ENCODE peak calls at places on chromosomes 7 and 10, in ten cellular contexts. One of them, this sample, is unnamed.

GRCh38 chr7:102018876-102019275 is 201.4 kb downstream of the CUX1 start:
- DNase-seq in GM23338: no peak
- DNase-seq in left ventricle myocardium inferior: no peak
- DNase-seq in Panc1: no peak
- DNase-seq in IMR-90: no peak
- DNase-seq in fibroblast of lung: no peak
- DNase-seq in pancreas: no peak
- DNase-seq in HCT116: no peak
- DNase-seq in psoas muscle: no peak
- DNase-seq in esophagus squamous epithelium: no peak
- DNase-seq in this sample: no peak

GRCh38 chr10:77114181-77114821 is 523.3 kb downstream of the KCNMA1 start:
- DNase-seq in Panc1: no peak
- DNase-seq in GM23338: peak; percentile 87
- DNase-seq in psoas muscle: no peak
- DNase-seq in esophagus squamous epithelium: no peak
- DNase-seq in fibroblast of lung: no peak
- DNase-seq in HCT116: no peak
- DNase-seq in left ventricle myocardium inferior: no peak
- DNase-seq in pancreas: no peak
- DNase-seq in IMR-90: no peak
- DNase-seq in this sample: no peak

GRCh38 chr7:16730937-16731336 is 22.6 kb upstream of the TSPAN13 start:
- DNase-seq in IMR-90: no peak
- DNase-seq in esophagus squamous epithelium: no peak
- DNase-seq in GM23338: no peak
- DNase-seq in left ventricle myocardium inferior: no peak
- DNase-seq in HCT116: no peak
- DNase-seq in fibroblast of lung: no peak
- DNase-seq in pancreas: no peak
- DNase-seq in psoas muscle: no peak
- DNase-seq in Panc1: no peak
- DNase-seq in this sample: no peak

GRCh38 chr7:114212753-114213439 is 201.7 kb upstream of the FOXP2 start:
- DNase-seq in left ventricle myocardium inferior: no peak
- DNase-seq in IMR-90: no peak
- DNase-seq in Panc1: no peak
- DNase-seq in psoas muscle: no peak
- DNase-seq in pancreas: no peak
- DNase-seq in esophagus squamous epithelium: no peak
- DNase-seq in GM23338: no peak
- DNase-seq in fibroblast of lung: peak; percentile 11
- DNase-seq in HCT116: no peak
- DNase-seq in this sample: no peak

GRCh38 chr10:102611514-102612095 is 32.7 kb upstream of the TRIM8 start:
- DNase-seq in Panc1: no peak
- DNase-seq in esophagus squamous epithelium: no peak
- DNase-seq in HCT116: no peak
- DNase-seq in left ventricle myocardium inferior: no peak
- DNase-seq in pancreas: no peak
- DNase-seq in fibroblast of lung: no peak
- DNase-seq in GM23338: no peak
- DNase-seq in IMR-90: peak; percentile 74
- DNase-seq in psoas muscle: no peak
- DNase-seq in this sample: no peak

GRCh38 chr10:30502266-30503058 is 68.5 kb downstream of the MAP3K8 start:
- DNase-seq in esophagus squamous epithelium: no peak
- DNase-seq in pancreas: no peak
- DNase-seq in IMR-90: peak; percentile 15
- DNase-seq in psoas muscle: no peak
- DNase-seq in Panc1: no peak
- DNase-seq in GM23338: no peak
- DNase-seq in left ventricle myocardium inferior: no peak
- DNase-seq in fibroblast of lung: peak; percentile 47
- DNase-seq in HCT116: no peak
- DNase-seq in this sample: no peak

GRCh38 chr7:157384301-157384700 is 47.5 kb downstream of the DNAJB6 start:
- DNase-seq in IMR-90: peak; percentile 28
- DNase-seq in psoas muscle: no peak
- DNase-seq in pancreas: no peak
- DNase-seq in GM23338: no peak
- DNase-seq in HCT116: no peak
- DNase-seq in Panc1: no peak
- DNase-seq in fibroblast of lung: peak; percentile 59
- DNase-seq in esophagus squamous epithelium: no peak
- DNase-seq in left ventricle myocardium inferior: no peak
- DNase-seq in this sample: no peak

GRCh38 chr7:51307811-51308737 is 8.5 kb downstream of the COBL start:
- DNase-seq in GM23338: no peak
- DNase-seq in Panc1: no peak
- DNase-seq in IMR-90: no peak
- DNase-seq in pancreas: no peak
- DNase-seq in esophagus squamous epithelium: no peak
- DNase-seq in psoas muscle: no peak
- DNase-seq in HCT116: no peak
- DNase-seq in fibroblast of lung: no peak
- DNase-seq in left ventricle myocardium inferior: no peak
- DNase-seq in this sample: no peak

GRCh38 chr10:35059486-35059885 is 30.7 kb downstream of the CUL2 start:
- DNase-seq in left ventricle myocardium inferior: no peak
- DNase-seq in GM23338: no peak
- DNase-seq in fibroblast of lung: no peak
- DNase-seq in HCT116: no peak
- DNase-seq in psoas muscle: no peak
- DNase-seq in Panc1: no peak
- DNase-seq in pancreas: no peak
- DNase-seq in esophagus squamous epithelium: no peak
- DNase-seq in IMR-90: peak; percentile 53
- DNase-seq in this sample: no peak

GRCh38 chr10:35056686-35057085 is 33.5 kb downstream of the CUL2 start:
- DNase-seq in HCT116: no peak
- DNase-seq in esophagus squamous epithelium: no peak
- DNase-seq in fibroblast of lung: no peak
- DNase-seq in GM23338: no peak
- DNase-seq in pancreas: no peak
- DNase-seq in Panc1: no peak
- DNase-seq in IMR-90: no peak
- DNase-seq in left ventricle myocardium inferior: no peak
- DNase-seq in psoas muscle: no peak
- DNase-seq in this sample: no peak

GRCh38 chr10:35056133-35056532 is 34.0 kb downstream of the CUL2 start:
- DNase-seq in IMR-90: no peak
- DNase-seq in GM23338: no peak
- DNase-seq in esophagus squamous epithelium: no peak
- DNase-seq in fibroblast of lung: no peak
- DNase-seq in pancreas: no peak
- DNase-seq in Panc1: no peak
- DNase-seq in HCT116: no peak
- DNase-seq in psoas muscle: no peak
- DNase-seq in left ventricle myocardium inferior: no peak
- DNase-seq in this sample: no peak

GRCh38 chr10:35058134-35058533 is 32.0 kb downstream of the CUL2 start:
- DNase-seq in left ventricle myocardium inferior: no peak
- DNase-seq in psoas muscle: no peak
- DNase-seq in HCT116: no peak
- DNase-seq in GM23338: peak; percentile 20
- DNase-seq in fibroblast of lung: peak; percentile 83
- DNase-seq in IMR-90: peak; percentile 94
- DNase-seq in Panc1: no peak
- DNase-seq in esophagus squamous epithelium: no peak
- DNase-seq in pancreas: no peak
- DNase-seq in this sample: no peak

GRCh38 chr10:35058686-35059085 is 31.5 kb downstream of the CUL2 start:
- DNase-seq in pancreas: no peak
- DNase-seq in esophagus squamous epithelium: no peak
- DNase-seq in GM23338: no peak
- DNase-seq in psoas muscle: no peak
- DNase-seq in HCT116: no peak
- DNase-seq in Panc1: no peak
- DNase-seq in IMR-90: no peak
- DNase-seq in fibroblast of lung: no peak
- DNase-seq in left ventricle myocardium inferior: no peak
- DNase-seq in this sample: no peak
- H3K27ac ChIP-seq in pancreas: no peak overlapping the region
- H3K27ac ChIP-seq in esophagus squamous epithelium: no peak overlapping the region
- H3K27ac ChIP-seq in GM23338: peak overlapping the region; percentile 64
- H3K27ac ChIP-seq in psoas muscle: no peak overlapping the region
- H3K27ac ChIP-seq in HCT116: no peak overlapping the region
- H3K27ac ChIP-seq in Panc1: no peak overlapping the region
- H3K27ac ChIP-seq in IMR-90: peak overlapping the region; percentile 52
- H3K27ac ChIP-seq in fibroblast of lung: peak overlapping the region; percentile 4
- H3K27ac ChIP-seq in left ventricle myocardium inferior: no peak overlapping the region
- H3K27ac ChIP-seq in this sample: no peak overlapping the region

DNA sequence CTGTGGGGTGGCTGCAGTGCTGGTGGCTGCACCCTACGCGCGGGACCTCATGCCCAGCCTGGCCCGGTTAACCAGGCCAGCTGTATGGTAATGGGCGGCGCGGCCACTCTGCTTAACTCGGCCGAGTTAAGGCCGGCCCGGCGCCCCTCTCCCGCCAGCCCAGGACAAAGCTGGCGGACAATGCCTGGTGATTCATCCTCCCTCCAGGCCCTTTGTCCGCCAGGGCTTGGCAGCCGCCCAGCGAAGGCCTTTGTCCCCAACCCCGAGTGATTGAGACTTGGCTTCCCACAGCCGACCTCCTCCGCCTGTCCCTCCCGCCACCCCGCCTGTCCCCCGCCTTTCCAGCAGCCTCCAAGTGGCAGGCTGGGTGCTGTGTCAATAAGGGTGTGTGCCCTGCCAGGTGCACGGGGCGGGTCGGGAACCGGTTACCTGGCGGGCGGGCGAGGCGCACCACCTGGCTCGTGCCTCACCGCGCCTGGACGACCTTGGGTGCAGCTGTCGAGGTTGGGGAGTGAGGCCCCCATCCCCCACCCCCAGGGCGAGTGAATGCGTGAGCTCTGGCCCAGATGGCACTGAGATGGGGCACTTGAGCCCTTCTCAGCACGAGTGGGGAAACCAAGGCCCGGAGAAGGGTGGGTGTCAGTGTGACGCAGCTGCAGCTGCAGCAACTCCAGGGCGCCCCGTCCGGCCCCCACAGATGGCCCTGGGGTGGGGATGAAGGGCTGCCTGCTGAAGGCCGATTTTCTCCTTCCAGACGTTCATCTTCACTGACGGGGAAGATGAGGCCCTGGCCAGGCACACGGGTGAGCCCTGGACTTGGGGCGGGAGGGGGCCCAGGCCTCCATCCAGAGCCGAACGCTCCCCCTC is 4.6 kb downstream of the LFNG start:
- DNase-seq in pancreas: peak; percentile 99
- DNase-seq in Panc1: no peak
- DNase-seq in psoas muscle: peak; percentile 84
- DNase-seq in IMR-90: peak; percentile 41
- DNase-seq in GM23338: peak; percentile 74
- DNase-seq in esophagus squamous epithelium: no peak
- DNase-seq in HCT116: peak; percentile 84
- DNase-seq in fibroblast of lung: no peak
- DNase-seq in left ventricle myocardium inferior: peak; percentile 84
- DNase-seq in this sample: no peak
- TF ChIP-seq CTCF in pancreas: no peak
- TF ChIP-seq CTCF in Panc1: no peak
- TF ChIP-seq CTCF in psoas muscle: no peak
- TF ChIP-seq CTCF in IMR-90: no peak
- TF ChIP-seq CTCF in GM23338: no peak
- TF ChIP-seq CTCF in esophagus squamous epithelium: no peak
- TF ChIP-seq CTCF in HCT116: no peak
- TF ChIP-seq CTCF in fibroblast of lung: no peak
- TF ChIP-seq CTCF in left ventricle myocardium inferior: no peak
- TF ChIP-seq CTCF in this sample: no peak

GRCh38 chr10:117540640-117541404 is 1.7 kb upstream of the EMX2 start:
- DNase-seq in left ventricle myocardium inferior: no peak
- DNase-seq in IMR-90: no peak
- DNase-seq in Panc1: no peak
- DNase-seq in HCT116: no peak
- DNase-seq in pancreas: no peak
- DNase-seq in fibroblast of lung: no peak
- DNase-seq in esophagus squamous epithelium: no peak
- DNase-seq in GM23338: no peak
- DNase-seq in psoas muscle: no peak
- DNase-seq in this sample: no peak

GRCh38 chr10:117541909-117542705 is 439 bp upstream of the EMX2 start:
- DNase-seq in HCT116: no peak
- DNase-seq in fibroblast of lung: peak; percentile 18
- DNase-seq in psoas muscle: peak; percentile 61
- DNase-seq in esophagus squamous epithelium: no peak
- DNase-seq in pancreas: no peak
- DNase-seq in Panc1: no peak
- DNase-seq in left ventricle myocardium inferior: no peak
- DNase-seq in IMR-90: peak; percentile 2
- DNase-seq in GM23338: peak; percentile 95
- DNase-seq in this sample: no peak

GRCh38 chr10:117542706-117543244 is at the start of gene EMX2:
- DNase-seq in pancreas: no peak
- DNase-seq in GM23338: peak; percentile 61
- DNase-seq in Panc1: no peak
- DNase-seq in esophagus squamous epithelium: no peak
- DNase-seq in HCT116: no peak
- DNase-seq in psoas muscle: no peak
- DNase-seq in IMR-90: no peak
- DNase-seq in left ventricle myocardium inferior: no peak
- DNase-seq in fibroblast of lung: no peak
- DNase-seq in this sample: no peak

GRCh38 chr10:117539903-117540639 is 2.5 kb upstream of the EMX2 start:
- DNase-seq in Panc1: no peak
- DNase-seq in fibroblast of lung: no peak
- DNase-seq in psoas muscle: no peak
- DNase-seq in left ventricle myocardium inferior: no peak
- DNase-seq in pancreas: no peak
- DNase-seq in GM23338: no peak
- DNase-seq in HCT116: no peak
- DNase-seq in esophagus squamous epithelium: no peak
- DNase-seq in IMR-90: no peak
- DNase-seq in this sample: no peak

GRCh38 chr10:117541405-117541908 is 1.1 kb upstream of the EMX2 start:
- DNase-seq in psoas muscle: peak; percentile 56
- DNase-seq in HCT116: no peak
- DNase-seq in left ventricle myocardium inferior: no peak
- DNase-seq in esophagus squamous epithelium: no peak
- DNase-seq in fibroblast of lung: no peak
- DNase-seq in GM23338: peak; percentile 86
- DNase-seq in IMR-90: no peak
- DNase-seq in Panc1: no peak
- DNase-seq in pancreas: no peak
- DNase-seq in this sample: no peak
- H3K27me3 ChIP-seq in psoas muscle: no peaks in the 10 kb centered on the region
- H3K27me3 ChIP-seq in HCT116: no peaks in the 10 kb centered on the region
- H3K27me3 ChIP-seq in left ventricle myocardium inferior: peaks cover 100% of the 10 kb centered on the region
- H3K27me3 ChIP-seq in esophagus squamous epithelium: peaks cover 79% of the 10 kb centered on the region
- H3K27me3 ChIP-seq in fibroblast of lung: peaks cover 76% of the 10 kb centered on the region
- H3K27me3 ChIP-seq in GM23338: peaks cover 100% of the 10 kb centered on the region
- H3K27me3 ChIP-seq in IMR-90: peaks cover 92% of the 10 kb centered on the region
- H3K27me3 ChIP-seq in Panc1: peaks cover 38% of the 10 kb centered on the region
- H3K27me3 ChIP-seq in pancreas: peaks cover 15% of the 10 kb centered on the region
- H3K27me3 ChIP-seq in this sample: peaks cover 84% of the 10 kb centered on the region

GRCh38 chr10:24120651-24121050 is 88.3 kb upstream of the KIAA1217 start:
- DNase-seq in fibroblast of lung: no peak
- DNase-seq in HCT116: no peak
- DNase-seq in esophagus squamous epithelium: no peak
- DNase-seq in Panc1: no peak
- DNase-seq in GM23338: no peak
- DNase-seq in pancreas: no peak
- DNase-seq in psoas muscle: no peak
- DNase-seq in IMR-90: no peak
- DNase-seq in left ventricle myocardium inferior: no peak
- DNase-seq in this sample: no peak

GRCh38 chr10:24119919-24120318 is 89.0 kb upstream of the KIAA1217 start:
- DNase-seq in esophagus squamous epithelium: no peak
- DNase-seq in pancreas: no peak
- DNase-seq in left ventricle myocardium inferior: no peak
- DNase-seq in HCT116: no peak
- DNase-seq in fibroblast of lung: no peak
- DNase-seq in GM23338: no peak
- DNase-seq in IMR-90: no peak
- DNase-seq in Panc1: no peak
- DNase-seq in psoas muscle: no peak
- DNase-seq in this sample: no peak

GRCh38 chr10:24118246-24118645 is 90.7 kb upstream of the KIAA1217 start:
- DNase-seq in HCT116: no peak
- DNase-seq in fibroblast of lung: peak; percentile 1
- DNase-seq in Panc1: no peak
- DNase-seq in psoas muscle: no peak
- DNase-seq in IMR-90: no peak
- DNase-seq in esophagus squamous epithelium: no peak
- DNase-seq in GM23338: peak; percentile 35
- DNase-seq in pancreas: no peak
- DNase-seq in left ventricle myocardium inferior: no peak
- DNase-seq in this sample: no peak

GRCh38 chr10:24114561-24114960 is 94.4 kb upstream of the KIAA1217 start:
- DNase-seq in HCT116: no peak
- DNase-seq in GM23338: no peak
- DNase-seq in fibroblast of lung: peak; percentile 1
- DNase-seq in pancreas: no peak
- DNase-seq in psoas muscle: no peak
- DNase-seq in Panc1: no peak
- DNase-seq in left ventricle myocardium inferior: no peak
- DNase-seq in IMR-90: no peak
- DNase-seq in esophagus squamous epithelium: no peak
- DNase-seq in this sample: no peak

GRCh38 chr10:24115403-24115802 is 93.5 kb upstream of the KIAA1217 start:
- DNase-seq in GM23338: no peak
- DNase-seq in IMR-90: no peak
- DNase-seq in pancreas: no peak
- DNase-seq in left ventricle myocardium inferior: no peak
- DNase-seq in fibroblast of lung: no peak
- DNase-seq in psoas muscle: no peak
- DNase-seq in HCT116: no peak
- DNase-seq in esophagus squamous epithelium: no peak
- DNase-seq in Panc1: no peak
- DNase-seq in this sample: no peak
- H3K27ac ChIP-seq in GM23338: no peak overlapping the region
- H3K27ac ChIP-seq in IMR-90: no peak overlapping the region
- H3K27ac ChIP-seq in pancreas: no peak overlapping the region
- H3K27ac ChIP-seq in left ventricle myocardium inferior: peak overlapping the region; percentile 74
- H3K27ac ChIP-seq in fibroblast of lung: no peak overlapping the region
- H3K27ac ChIP-seq in psoas muscle: peak overlapping the region; percentile 92
- H3K27ac ChIP-seq in HCT116: no peak overlapping the region
- H3K27ac ChIP-seq in esophagus squamous epithelium: no peak overlapping the region
- H3K27ac ChIP-seq in Panc1: no peak overlapping the region
- H3K27ac ChIP-seq in this sample: no peak overlapping the region

This sample was measured in CD4-positive, alpha-beta T cell.